ENCODE peak calls at places on chromosomes 3 and 15, in seven cellular contexts. P, D, A, G, T, K and R are unnamed samples.

GRCh38 chr3:194767430-194768207 is 81.9 kb downstream of the FAM43A start:
- DNase-seq in P (no peak), D (no peak), A (no peak), G (no peak), T (no peak), K (no peak), R (no peak)

GRCh38 chr15:34122771-34123183 is 20.9 kb downstream of the PGBD4 start:
- DNase-seq in P (no peak), D (no peak), A (no peak), G (no peak), T (peak; percentile 14), K (no peak), R (no peak)

GRCh38 chr15:68463996-68464395 is 32.0 kb upstream of the ITGA11 start:
- DNase-seq in P (no peak), D (no peak), A (no peak), G (peak; percentile 23), T (no peak), K (no peak), R (no peak)

GRCh38 chr3:46960801-46961200 is 15.7 kb downstream of the CCDC12 start:
- DNase-seq in P (no peak), D (no peak), A (no peak), G (no peak), T (no peak), K (no peak), R (no peak)

GRCh38 chr15:69979269-69979668 is 118.4 kb downstream of the TLE3 start:
- DNase-seq in P (no peak), D (peak; percentile 62), A (no peak), G (no peak), T (peak; percentile 23), K (peak; percentile 43), R (peak; percentile 27)

GRCh38 chr15:101025896-101026631 is 106.9 kb downstream of the LRRK1 start:
- DNase-seq in P (no peak), D (no peak), A (no peak), G (no peak), T (no peak), K (no peak), R (no peak)

GRCh38 chr3:140552403-140552802 is 125.5 kb upstream of the TRIM42 start:
- DNase-seq in P (no peak), D (no peak), A (no peak), G (no peak), T (no peak), K (no peak), R (peak; percentile 12)

GRCh38 chr15:66120422-66120821 is 133.1 kb downstream of the MEGF11 start:
- DNase-seq in P (no peak), D (no peak), A (no peak), G (no peak), T (no peak), K (no peak), R (no peak)

GRCh38 chr15:69760263-69760855 is 307.7 kb downstream of the RPLP1 start:
- DNase-seq in P (peak; percentile 80), D (no peak), A (no peak), G (no peak), T (no peak), K (no peak), R (no peak)

GRCh38 chr15:79171320-79172031 is 80.9 kb upstream of the RASGRF1 start:
- DNase-seq in P (no peak), D (no peak), A (no peak), G (no peak), T (no peak), K (no peak), R (no peak)

GRCh38 chr15:74024687-74025086 is 30.2 kb downstream of the PML start:
- DNase-seq in P (no peak), D (no peak), A (no peak), G (no peak), T (no peak), K (no peak), R (no peak)

GRCh38 chr15:62053439-62054085 is 6.7 kb downstream of the VPS13C start:
- DNase-seq in P (no peak), D (no peak), A (no peak), G (no peak), T (no peak), K (no peak), R (no peak)

GRCh38 chr3:64266065-64266874 is 41.0 kb upstream of the PRICKLE2 start:
- DNase-seq in P (no peak), D (peak; percentile 66), A (no peak), G (no peak), T (peak; percentile 3), K (no peak), R (no peak)

GRCh38 chr15:51888593-51889195 is 59.2 kb downstream of the TMOD3 start:
- DNase-seq in P (no peak), D (peak; percentile 51), A (no peak), G (peak; percentile 44), T (no peak), K (no peak), R (peak; percentile 55)

GRCh38 chr15:35481992-35482391 is 64.0 kb downstream of the DPH6 start:
- DNase-seq in P (no peak), D (peak; percentile 76), A (peak; percentile 85), G (no peak), T (no peak), K (peak; percentile 13), R (peak; percentile 16)

GRCh38 chr15:52281085-52282035 is 14.2 kb downstream of the MYO5C start:
- DNase-seq in P (no peak), D (no peak), A (no peak), G (no peak), T (peak; percentile 89), K (no peak), R (no peak)

GRCh38 chr3:181461381-181461780 is 250.3 kb upstream of the SOX2 start:
- DNase-seq in P (no peak), D (no peak), A (no peak), G (no peak), T (no peak), K (no peak), R (no peak)

GRCh38 chr3:132255041-132255745 is 62.0 kb upstream of the ACP3 start:
- DNase-seq in P (no peak), D (peak; percentile 58), A (no peak), G (no peak), T (no peak), K (no peak), R (peak; percentile 8)

GRCh38 chr15:33083232-33084006 is 111.1 kb downstream of the FMN1 start:
- DNase-seq in P (no peak), D (no peak), A (peak; percentile 39), G (no peak), T (no peak), K (no peak), R (peak; percentile 82)

DNA sequence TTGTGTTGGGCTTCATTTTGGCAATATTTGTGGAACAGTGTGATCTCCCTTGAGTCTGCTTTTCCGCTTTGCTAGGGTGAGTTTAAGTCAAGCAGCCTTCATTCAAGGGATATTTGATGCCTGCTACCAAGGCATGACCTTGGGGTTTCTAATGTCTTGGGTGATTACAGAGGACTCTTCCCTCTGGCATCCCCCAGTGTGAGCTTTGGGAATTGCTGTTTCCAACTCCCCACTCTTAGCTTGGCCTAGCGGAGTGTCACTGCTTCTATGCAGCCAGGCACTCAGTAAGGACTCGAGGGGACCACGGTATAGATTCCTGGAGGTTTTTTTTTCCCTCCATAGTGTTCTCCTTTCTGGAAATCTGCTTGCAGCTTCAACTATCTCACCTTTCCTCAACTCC is 21.1 kb downstream of the GCNT3 start:
- DNase-seq in P (no peak), D (peak; percentile 68), A (no peak), G (peak; percentile 27), T (peak; percentile 19), K (no peak), R (peak; percentile 88)
- TF ChIP-seq REST in P (no peak), D (no peak), A (no peak), G (no peak), T (no peak), K (no peak), R (no peak)

GRCh38 chr15:31241888-31242287 is 84.7 kb upstream of the KLF13 start:
- DNase-seq in P (no peak), D (no peak), A (no peak), G (no peak), T (no peak), K (no peak), R (no peak)
- TF ChIP-seq REST in P (no peak), D (no peak), A (no peak), G (no peak), T (no peak), K (no peak), R (no peak)

DNA sequence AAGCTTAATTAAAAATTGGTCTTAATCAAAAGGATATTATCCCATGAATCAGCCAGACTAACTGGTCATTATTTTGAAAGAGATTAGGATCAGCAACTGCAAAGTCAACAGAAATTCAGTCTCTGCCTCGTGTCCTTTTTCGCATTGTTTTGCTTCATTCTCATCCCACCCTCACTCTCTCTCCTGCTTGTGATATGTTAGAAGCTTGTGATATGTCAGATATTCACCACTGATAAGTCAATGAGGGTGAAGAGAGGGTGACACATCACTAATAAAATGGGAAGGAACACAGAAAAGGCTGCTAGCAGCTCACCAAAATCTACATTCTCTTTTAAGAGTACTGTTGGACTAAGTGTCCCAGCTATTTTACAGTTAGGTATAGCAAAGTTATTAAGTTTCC is 146.1 kb downstream of the SUCNR1 start:
- DNase-seq in P (no peak), D (no peak), A (no peak), G (no peak), T (no peak), K (no peak), R (no peak)
- TF ChIP-seq REST in P (no peak), D (no peak), A (no peak), G (no peak), T (no peak), K (no peak), R (no peak)

GRCh38 chr3:55489804-55490132 is 2.7 kb upstream of the WNT5A start:
- DNase-seq in P (no peak), D (no peak), A (no peak), G (no peak), T (no peak), K (no peak), R (peak; percentile 76)

GRCh38 chr3:55491296-55491816 is 4.2 kb upstream of the WNT5A start:
- DNase-seq in P (no peak), D (no peak), A (no peak), G (no peak), T (no peak), K (no peak), R (no peak)

GRCh38 chr3:55488398-55489055 is 1.4 kb upstream of the WNT5A start:
- DNase-seq in P (no peak), D (peak; percentile 37), A (no peak), G (peak; percentile 15), T (no peak), K (no peak), R (peak; percentile 97)

GRCh38 chr3:55492976-55493375 is 5.9 kb upstream of the WNT5A start:
- DNase-seq in P (no peak), D (no peak), A (no peak), G (no peak), T (no peak), K (no peak), R (no peak)

DNA sequence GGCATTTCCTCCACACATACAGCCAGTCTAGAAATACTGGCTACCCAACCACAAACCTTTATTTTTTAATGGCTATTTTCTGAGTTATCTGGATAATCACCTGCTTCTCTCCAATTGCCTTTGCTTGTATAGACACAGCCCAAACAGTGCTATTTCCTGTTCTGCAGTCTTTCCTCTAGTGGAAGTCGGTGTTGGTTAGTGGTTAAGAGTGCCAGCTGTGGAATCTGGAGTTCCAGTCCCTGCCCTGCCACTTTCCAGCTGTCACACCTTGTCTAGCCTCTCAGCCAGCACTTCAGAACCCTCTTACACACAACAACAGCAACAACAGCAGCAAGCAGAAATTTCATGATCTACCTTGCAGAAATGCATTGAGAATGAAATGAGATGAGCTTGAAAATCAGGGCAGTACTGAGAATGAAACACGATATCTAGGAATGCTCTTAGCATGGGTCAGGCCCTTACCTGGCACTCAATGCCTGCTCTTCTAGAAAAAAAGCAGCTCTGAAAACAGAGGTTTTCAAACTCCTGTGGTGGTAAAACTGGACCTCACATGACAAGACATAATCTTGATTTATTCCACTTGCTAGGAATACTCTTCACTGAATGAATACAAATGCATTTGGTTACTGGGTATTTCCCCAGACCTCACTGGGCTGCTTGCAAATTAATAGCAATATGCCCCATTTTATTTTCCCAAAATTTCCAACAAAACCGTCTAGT is 3.2 kb upstream of the WNT5A start:
- DNase-seq in P (no peak), D (no peak), A (no peak), G (no peak), T (no peak), K (no peak), R (peak; percentile 14)
- TF ChIP-seq REST in P (no peak), D (no peak), A (no peak), G (no peak), T (no peak), K (no peak), R (no peak)